ENCODE peak calls at places on chromosomes 16 and 17, in five cellular contexts. One of them, this sample, is unnamed. For H3K4me1, the result is how much of the 10 kb centered on the place peaks cover.

GRCh38 chr17:77329741-77330531 is 189.2 kb downstream of the SEC14L1 start:
- DNase-seq in GM12878: no peak
- DNase-seq in endothelial cell of umbilical vein: no peak
- DNase-seq in HepG2: no peak
- DNase-seq in K562: no peak
- DNase-seq in this sample: no peak

GRCh38 chr16:63129411-63130125 is 1093.3 kb upstream of the CDH8 start:
- DNase-seq in HepG2: no peak
- DNase-seq in K562: no peak
- DNase-seq in GM12878: no peak
- DNase-seq in endothelial cell of umbilical vein: no peak
- DNase-seq in this sample: no peak

GRCh38 chr17:4849011-4849536 is 15.9 kb downstream of the MINK1 start:
- DNase-seq in HepG2: no peak
- DNase-seq in endothelial cell of umbilical vein: no peak
- DNase-seq in GM12878: no peak
- DNase-seq in K562: no peak
- DNase-seq in this sample: peak

GRCh38 chr17:37708616-37709212 is 36.1 kb downstream of the HNF1B start:
- DNase-seq in endothelial cell of umbilical vein: no peak
- DNase-seq in HepG2: peak
- DNase-seq in K562: no peak
- DNase-seq in GM12878: no peak
- DNase-seq in this sample: peak

GRCh38 chr16:49533436-49533835 is 159.8 kb downstream of the C16orf78 start:
- DNase-seq in K562: no peak
- DNase-seq in endothelial cell of umbilical vein: no peak
- DNase-seq in HepG2: no peak
- DNase-seq in GM12878: no peak
- DNase-seq in this sample: no peak

GRCh38 chr17:81922566-81923301 is 4.8 kb upstream of the SIRT7 start:
- DNase-seq in GM12878: no peak
- DNase-seq in K562: no peak
- DNase-seq in endothelial cell of umbilical vein: no peak
- DNase-seq in HepG2: no peak
- DNase-seq in this sample: no peak

GRCh38 chr16:31242197-31242596 is 17.6 kb upstream of the ITGAM start:
- DNase-seq in GM12878: no peak
- DNase-seq in HepG2: no peak
- DNase-seq in endothelial cell of umbilical vein: no peak
- DNase-seq in K562: peak
- DNase-seq in this sample: no peak

GRCh38 chr16:64858076-64858475 is 263.8 kb downstream of the CDH11 start:
- DNase-seq in GM12878: no peak
- DNase-seq in HepG2: no peak
- DNase-seq in K562: no peak
- DNase-seq in endothelial cell of umbilical vein: no peak
- DNase-seq in this sample: no peak

DNA sequence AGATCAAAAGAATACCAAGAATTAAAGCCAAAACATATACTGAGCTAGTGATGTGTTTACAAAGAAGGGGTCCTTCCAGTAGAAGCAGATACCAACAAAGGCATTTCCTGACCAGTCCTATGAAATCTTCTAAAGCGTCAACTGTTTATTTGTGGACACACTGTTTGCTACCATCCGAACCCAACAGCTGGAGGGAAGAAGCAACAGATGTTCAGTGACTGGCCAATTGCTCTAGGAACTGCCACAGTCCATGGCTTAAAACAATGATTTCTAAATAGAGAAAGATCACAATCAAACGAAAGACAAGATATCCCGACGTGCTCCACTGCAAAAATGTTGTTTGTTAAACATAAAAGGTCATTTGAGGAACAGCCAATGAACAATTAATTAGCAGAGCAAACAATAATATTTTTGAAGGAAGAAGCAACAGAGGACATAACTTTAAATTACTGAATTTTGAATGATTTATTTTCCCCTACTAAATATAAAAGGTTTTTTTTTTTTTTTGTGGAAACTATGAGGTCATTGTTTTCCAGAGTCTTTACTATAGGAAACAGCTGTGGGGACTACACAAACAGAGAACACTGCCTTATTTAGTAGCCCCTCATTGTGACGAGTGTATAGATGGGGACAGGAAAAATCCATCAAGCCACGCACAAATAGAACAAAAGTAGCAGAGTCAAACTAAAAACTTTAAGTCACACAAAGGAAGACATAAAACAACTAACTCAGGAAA is 17.2 kb downstream of the USP31 start:
- DNase-seq in GM12878: no peak
- DNase-seq in K562: no peak
- DNase-seq in endothelial cell of umbilical vein: peak
- DNase-seq in HepG2: no peak
- DNase-seq in this sample: no peak
- TF ChIP-seq MYC in GM12878: no peak
- TF ChIP-seq MYC in K562: no peak
- TF ChIP-seq MYC in endothelial cell of umbilical vein: no peak
- TF ChIP-seq MYC in HepG2: no peak
- TF ChIP-seq MYC in this sample: no peak

GRCh38 chr16:15825750-15826305 is 31.0 kb downstream of the MYH11 start:
- DNase-seq in endothelial cell of umbilical vein: no peak
- DNase-seq in GM12878: no peak
- DNase-seq in HepG2: no peak
- DNase-seq in K562: no peak
- DNase-seq in this sample: no peak
- H3K4me1 ChIP-seq in endothelial cell of umbilical vein: under half
- H3K4me1 ChIP-seq in GM12878: under half
- H3K4me1 ChIP-seq in HepG2: under half
- H3K4me1 ChIP-seq in K562: under half
- H3K4me1 ChIP-seq in this sample: under half

GRCh38 chr16:25097304-25097988 is 14.1 kb upstream of the LCMT1 start:
- DNase-seq in K562: no peak
- DNase-seq in HepG2: no peak
- DNase-seq in GM12878: no peak
- DNase-seq in endothelial cell of umbilical vein: no peak
- DNase-seq in this sample: no peak
- H3K4me2 ChIP-seq in K562: no peak
- H3K4me2 ChIP-seq in HepG2: no peak
- H3K4me2 ChIP-seq in GM12878: no peak
- H3K4me2 ChIP-seq in endothelial cell of umbilical vein: no peak
- H3K4me2 ChIP-seq in this sample: no peak

GRCh38 chr17:17693955-17694228 is 12.6 kb downstream of the RAI1 start:
- DNase-seq in K562: no peak
- DNase-seq in endothelial cell of umbilical vein: no peak
- DNase-seq in HepG2: no peak
- DNase-seq in GM12878: no peak
- DNase-seq in this sample: no peak

GRCh38 chr17:17691468-17692263 is 10.4 kb downstream of the RAI1 start:
- DNase-seq in GM12878: peak
- DNase-seq in K562: no peak
- DNase-seq in HepG2: no peak
- DNase-seq in endothelial cell of umbilical vein: peak
- DNase-seq in this sample: no peak

GRCh38 chr17:17694229-17695081 is 13.2 kb downstream of the RAI1 start:
- DNase-seq in HepG2: peak
- DNase-seq in K562: peak
- DNase-seq in endothelial cell of umbilical vein: peak
- DNase-seq in GM12878: no peak
- DNase-seq in this sample: peak

GRCh38 chr17:17692353-17693252 is 11.3 kb downstream of the RAI1 start:
- DNase-seq in GM12878: no peak
- DNase-seq in endothelial cell of umbilical vein: peak
- DNase-seq in HepG2: peak
- DNase-seq in K562: no peak
- DNase-seq in this sample: no peak

DNA sequence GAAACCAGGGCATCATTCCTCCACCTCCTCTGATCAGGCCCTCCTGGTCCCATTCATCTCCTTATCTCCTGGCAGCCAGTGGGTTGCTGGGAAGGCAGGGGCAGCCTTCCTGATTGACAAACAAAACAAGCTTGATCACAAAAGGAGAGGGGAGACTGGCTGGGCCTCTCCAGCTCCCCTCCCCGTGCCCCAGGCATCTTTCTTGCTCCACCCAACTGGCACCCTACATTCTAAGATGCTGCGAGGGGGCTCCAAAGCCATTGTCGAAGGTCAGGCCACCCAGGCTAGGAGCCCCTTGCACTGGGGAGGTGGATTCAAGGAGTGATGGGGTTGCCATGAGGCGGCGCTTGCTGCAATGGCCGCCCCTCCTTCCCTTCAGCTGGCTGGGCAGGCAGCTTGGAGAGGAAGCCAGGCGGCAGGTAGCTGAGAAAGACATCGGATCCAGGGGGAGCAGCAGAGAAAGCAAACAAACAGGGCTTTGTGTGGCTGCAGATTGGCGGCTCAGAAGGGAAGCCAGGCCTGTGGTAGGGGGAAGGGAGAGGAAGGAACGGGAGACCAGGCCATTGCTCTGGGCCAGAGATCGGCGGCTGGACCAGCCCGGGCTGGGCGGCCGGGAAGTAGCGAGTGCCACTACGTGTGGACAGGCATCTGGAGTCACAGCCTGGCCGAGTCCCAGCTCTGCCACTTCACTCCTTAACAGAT is 12.1 kb downstream of the RAI1 start:
- DNase-seq in HepG2: peak
- DNase-seq in endothelial cell of umbilical vein: peak
- DNase-seq in GM12878: no peak
- DNase-seq in K562: no peak
- DNase-seq in this sample: no peak
- TF ChIP-seq MYC in HepG2: peak
- TF ChIP-seq MYC in endothelial cell of umbilical vein: no peak
- TF ChIP-seq MYC in GM12878: no peak
- TF ChIP-seq MYC in K562: no peak
- TF ChIP-seq MYC in this sample: peak